ENCODE peak calls at places on chromosomes 12 and 14, in nine cellular contexts. E is progenitor cell of endocrine pancreas; T is heart right ventricle; L is CD8-positive, alpha-beta T cell; M is A549; Z is mucosa of descending colon; C is AG10803; U is fibroblast of lung; W is NB4. P is an unnamed sample.
A peak's percentile ranks its signal among the peaks of the same experiment; 100 is the strongest.

GRCh38 chr12:11801643-11802042 is 152.2 kb downstream of the ETV6 start:
- DNase-seq in W (peak; percentile 34), C (no peak), M (no peak), L (no peak), Z (no peak), U (no peak), T (no peak), E (no peak), P (no peak)

GRCh38 chr14:23430016-23430732 is 5.3 kb downstream of the MYH7 start:
- DNase-seq in U (no peak), Z (no peak), L (no peak), C (no peak), T (no peak), M (no peak), W (no peak), E (no peak), P (no peak)

GRCh38 chr12:49515266-49515665 is 23.6 kb upstream of the KCNH3 start:
- DNase-seq in U (peak; percentile 83), W (peak; percentile 20), C (peak; percentile 68), T (no peak), M (peak; percentile 64), E (no peak), Z (no peak), L (no peak), P (no peak)

GRCh38 chr12:126681676-126682075 is 1585.3 kb upstream of the TMEM132C start:
- DNase-seq in C (no peak), L (no peak), Z (no peak), M (no peak), W (peak; percentile 28), E (no peak), U (no peak), T (no peak), P (no peak)

GRCh38 chr12:48151103-48151771 is 6.1 kb downstream of the ASB8 start:
- DNase-seq in M (no peak), Z (no peak), T (no peak), E (no peak), U (no peak), L (no peak), W (no peak), C (no peak), P (no peak)

GRCh38 chr14:98069712-98070133 is 1202.3 kb downstream of the BCL11B start:
- DNase-seq in M (peak; percentile 4), L (no peak), W (no peak), Z (no peak), E (no peak), U (no peak), C (peak; percentile 25), T (no peak), P (no peak)

GRCh38 chr14:85595981-85596380 is 66.0 kb downstream of the FLRT2 start:
- DNase-seq in T (no peak), M (no peak), L (no peak), E (no peak), Z (no peak), U (no peak), C (no peak), W (no peak), P (no peak)

GRCh38 chr12:14769837-14770494 is 33.3 kb downstream of the WBP11 start:
- DNase-seq in T (peak; percentile 80), C (peak; percentile 64), L (peak; percentile 78), E (peak; percentile 93), U (peak; percentile 76), Z (peak; percentile 90), W (peak; percentile 84), M (peak; percentile 92), P (peak; percentile 89)

GRCh38 chr12:52437508-52437907 is 3.3 kb upstream of the KRT75 start:
- DNase-seq in C (no peak), E (no peak), U (no peak), L (no peak), M (no peak), Z (no peak), T (no peak), W (no peak), P (no peak)

GRCh38 chr12:88816201-88816600 is 235.9 kb upstream of the KITLG start:
- DNase-seq in L (no peak), Z (no peak), M (no peak), C (peak; percentile 12), W (no peak), E (no peak), U (peak; percentile 1), T (no peak), P (no peak)

GRCh38 chr14:45526715-45527549 is 273.9 kb upstream of the MIS18BP1 start:
- DNase-seq in M (peak; percentile 57), U (no peak), E (no peak), Z (peak; percentile 35), L (no peak), C (no peak), W (peak; percentile 62), T (peak; percentile 9), P (no peak)
- TF ChIP-seq CTCF in M (peak; percentile 42), U (no peak), E (peak; percentile 68), Z (peak; percentile 11), L (no peak), C (no peak), W (peak; percentile 78), T (peak; percentile 45), P (no peak)

DNA sequence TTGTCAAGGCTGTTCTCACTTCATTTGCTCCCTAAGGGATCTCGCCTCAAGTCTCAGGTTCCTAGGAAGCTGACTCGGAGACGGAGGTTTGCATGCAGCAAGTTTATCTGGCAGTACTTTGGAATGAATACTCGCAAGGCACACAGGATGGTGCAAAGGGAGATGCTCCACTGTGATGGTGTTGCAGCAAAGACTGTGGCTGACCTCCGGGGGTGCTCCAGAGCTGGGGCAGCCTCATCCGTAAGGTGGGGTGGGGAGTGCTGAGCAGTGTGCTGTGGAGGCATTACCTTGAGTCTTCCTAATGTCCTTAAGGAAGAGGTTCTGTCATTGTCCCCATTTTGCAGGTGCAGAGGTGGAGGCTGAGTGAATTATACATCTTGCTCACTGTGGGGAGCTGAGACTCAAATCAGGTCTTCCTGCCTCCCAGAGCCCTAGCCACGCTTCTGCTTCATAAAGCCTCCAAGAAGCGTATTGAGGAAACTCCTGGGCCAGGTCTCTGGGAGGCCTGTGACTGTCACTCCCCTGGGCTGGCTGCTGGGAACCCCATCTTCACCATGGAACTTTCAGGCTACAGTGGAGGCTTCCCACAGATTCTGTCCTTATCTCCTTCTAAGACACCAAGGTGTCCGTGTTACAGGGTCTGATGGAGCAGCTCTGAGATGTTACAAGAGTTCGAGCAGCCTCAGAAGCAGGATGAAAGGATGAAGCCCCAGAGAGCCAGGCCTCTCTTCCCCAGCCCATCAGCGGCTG is 39.5 kb downstream of the GALNT16 start:
- DNase-seq in C (no peak), L (no peak), W (no peak), Z (no peak), E (no peak), U (no peak), M (no peak), T (no peak), P (no peak)
- TF ChIP-seq CTCF in C (peak; percentile 30), L (no peak), W (peak; percentile 22), Z (no peak), E (no peak), U (no peak), M (no peak), T (no peak), P (no peak)

DNA sequence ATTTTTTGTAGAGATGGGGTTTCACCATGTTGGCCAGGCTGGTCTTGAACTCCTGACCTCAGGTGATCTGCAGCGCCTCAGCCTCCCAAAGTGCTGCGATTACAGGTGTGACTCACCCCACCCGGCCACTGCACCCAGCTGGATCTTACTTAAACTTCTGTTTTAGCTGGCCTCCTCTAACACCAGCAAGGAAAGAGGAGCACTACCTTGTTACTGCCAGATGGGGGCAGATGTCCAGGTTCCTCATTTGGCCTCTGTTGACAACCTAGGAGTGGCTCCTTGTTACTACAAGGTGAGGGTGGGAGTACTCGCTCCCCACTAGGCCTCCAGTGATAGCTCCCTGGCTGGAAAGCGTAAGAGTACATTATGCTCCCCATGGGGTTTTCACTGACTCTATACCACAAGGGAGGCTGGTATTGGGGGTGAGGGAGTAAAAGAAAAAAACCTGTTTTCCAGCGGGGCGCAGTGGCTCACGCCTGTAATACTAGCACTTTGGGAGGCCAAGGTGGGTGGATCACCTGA is 13.1 kb upstream of the ARF6 start:
- DNase-seq in L (no peak), Z (peak; percentile 64), M (peak; percentile 89), W (peak; percentile 87), C (peak; percentile 59), T (peak; percentile 30), U (peak; percentile 58), E (no peak), P (no peak)
- TF ChIP-seq CTCF in L (peak; percentile 47), Z (peak; percentile 42), M (peak; percentile 53), W (peak; percentile 85), C (peak; percentile 71), T (peak; percentile 65), U (peak; percentile 39), E (peak; percentile 59), P (peak; percentile 64)

DNA sequence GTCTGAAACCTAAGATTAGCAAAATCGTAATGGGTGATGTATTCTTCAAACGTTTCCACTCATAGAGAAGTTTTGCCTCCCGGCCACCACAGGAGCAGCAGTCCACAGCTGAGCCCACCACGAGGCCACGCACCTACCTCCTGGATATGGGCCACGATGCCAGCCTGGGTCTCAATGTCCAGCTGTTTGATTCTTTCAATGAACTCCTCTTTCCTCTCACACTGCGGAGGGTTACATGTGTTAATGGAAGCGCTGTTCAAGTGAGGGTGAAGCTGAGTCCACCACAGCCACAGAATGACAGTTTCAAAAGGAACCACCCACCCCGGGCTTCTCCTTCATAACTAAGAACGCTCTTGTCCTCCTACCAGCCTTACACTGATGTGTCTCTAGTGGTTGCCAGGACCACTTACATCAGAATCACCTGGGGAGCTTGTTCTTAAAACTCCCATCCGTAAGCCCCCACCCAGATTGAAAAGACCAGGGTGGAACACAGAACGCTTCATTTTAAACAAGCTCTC is 75.3 kb downstream of the CCDC88C start:
- DNase-seq in U (no peak), W (no peak), Z (no peak), T (no peak), E (no peak), L (no peak), C (no peak), M (no peak), P (no peak)
- TF ChIP-seq CTCF in U (no peak), W (no peak), Z (no peak), T (no peak), E (no peak), L (no peak), C (no peak), M (no peak), P (no peak)

P was measured in natural killer cell.